ENCODE peak calls at places on chromosomes 7 and 10, in five cellular contexts. P, J, B, D and A are unnamed samples.
A peak's percentile ranks its signal among the peaks of the same experiment; 100 is the strongest.

GRCh38 chr7:88539977-88540376 is 219.5 kb upstream of the ZNF804B start:
- DNase-seq in J (no peak), B (no peak), P (no peak), D (no peak), A (no peak)

GRCh38 chr7:90402785-90403173 is 482 bp upstream of the CLDN12 start:
- DNase-seq in P (no peak), B (no peak), D (no peak), J (no peak), A (no peak)

GRCh38 chr7:151599401-151600227 is 79.9 kb upstream of the RHEB start:
- DNase-seq in J (no peak), D (peak; percentile 68), P (peak; percentile 39), B (no peak), A (no peak)

GRCh38 chr7:140889645-140890044 is 35.1 kb downstream of the BRAF start:
- DNase-seq in B (no peak), J (no peak), D (no peak), P (no peak), A (no peak)

GRCh38 chr7:130210181-130210935 is 2.7 kb downstream of the SSMEM1 start:
- DNase-seq in P (no peak), J (no peak), D (no peak), B (no peak), A (no peak)

GRCh38 chr10:127734753-127735152 is 2.2 kb upstream of the FOXI2 start:
- DNase-seq in J (no peak), D (no peak), B (no peak), P (no peak), A (no peak)

GRCh38 chr10:89085153-89085552 is 94.6 kb downstream of the FAS start:
- DNase-seq in J (no peak), B (no peak), P (no peak), D (no peak), A (no peak)

GRCh38 chr7:85714182-85714581 is 527.3 kb upstream of the SEMA3D start:
- DNase-seq in J (no peak), B (no peak), D (no peak), P (no peak), A (no peak)

GRCh38 chr7:191105-192034 is 1.0 kb upstream of the FAM20C start:
- DNase-seq in D (peak; percentile 81), B (no peak), J (no peak), P (peak; percentile 48), A (peak; percentile 84)

GRCh38 chr7:140027866-140028265 is 34.9 kb downstream of the PARP12 start:
- DNase-seq in B (no peak), D (no peak), J (no peak), P (no peak), A (no peak)

GRCh38 chr7:142804715-142805114 is 33.9 kb downstream of the PRSS2 start:
- DNase-seq in J (no peak), B (no peak), D (peak; percentile 32), P (no peak), A (no peak)

GRCh38 chr10:68330852-68331454 is 911 bp upstream of the HNRNPH3 start:
- DNase-seq in P (peak; percentile 33), B (no peak), J (no peak), D (peak; percentile 60), A (peak; percentile 16)

GRCh38 chr10:9198611-9199010 is 1144.1 kb downstream of the GATA3 start:
- DNase-seq in J (no peak), B (no peak), P (no peak), D (no peak), A (no peak)

GRCh38 chr10:105370697-105371096 is 729.6 kb downstream of the SORCS3 start:
- DNase-seq in D (no peak), B (no peak), P (no peak), J (no peak), A (no peak)

GRCh38 chr7:22858640-22859561 is 36.3 kb upstream of the TOMM7 start:
- DNase-seq in J (no peak), P (no peak), D (no peak), B (peak; percentile 36), A (no peak)

GRCh38 chr7:82443044-82443800 is at the start of gene CACNA2D1:
- DNase-seq in J (peak; percentile 36), B (peak; percentile 49), D (no peak), P (peak; percentile 28), A (peak; percentile 52)

GRCh38 chr10:128456271-128456670 is 330.0 kb upstream of the MKI67 start:
- DNase-seq in B (no peak), J (no peak), P (no peak), D (no peak), A (no peak)

GRCh38 chr7:95246935-95247370 is 77.4 kb downstream of the PON1 start:
- DNase-seq in B (peak; percentile 17), J (peak; percentile 20), P (peak; percentile 29), D (no peak), A (peak; percentile 32)

GRCh38 chr10:130743751-130744191 is 567.8 kb downstream of the TCERG1L start:
- DNase-seq in D (no peak), P (no peak), J (no peak), B (no peak), A (no peak)

GRCh38 chr7:10696064-10696463 is 277.6 kb upstream of the PHF14 start:
- DNase-seq in B (no peak), P (no peak), D (no peak), J (no peak), A (no peak)

GRCh38 chr10:16384064-16384463 is 52.7 kb upstream of the PTER start:
- DNase-seq in P (no peak), B (no peak), J (no peak), D (no peak), A (peak; percentile 73)

GRCh38 chr7:47337531-47337930 is 244.4 kb downstream of the TNS3 start:
- DNase-seq in B (peak; percentile 55), P (peak; percentile 40), D (no peak), J (no peak), A (no peak)

GRCh38 chr7:156459582-156459981 is 181.0 kb upstream of the RNF32 start:
- DNase-seq in P (no peak), B (no peak), J (no peak), D (no peak), A (no peak)

GRCh38 chr7:151256410-151257045 is 8.0 kb upstream of the SMARCD3 start:
- DNase-seq in D (no peak), B (no peak), P (no peak), J (no peak), A (no peak)

GRCh38 chr7:67692425-67692824 is 695.8 kb downstream of the TYW1 start:
- DNase-seq in J (no peak), B (no peak), D (no peak), P (no peak), A (no peak)

GRCh38 chr10:49083256-49083655 is 32.1 kb downstream of the VSTM4 start:
- DNase-seq in B (no peak), J (no peak), D (peak; percentile 59), P (peak; percentile 46), A (no peak)

GRCh38 chr10:112898540-112899395 is 51.3 kb upstream of the TCF7L2 start:
- DNase-seq in B (no peak), J (peak; percentile 76), P (no peak), D (peak; percentile 66), A (peak; percentile 57)

GRCh38 chr10:68156373-68157185 is 47.3 kb downstream of the MYPN start:
- DNase-seq in B (peak; percentile 50), D (no peak), P (peak; percentile 61), J (no peak), A (peak; percentile 62)

GRCh38 chr7:98107313-98107691 is 640 bp downstream of the LMTK2 start:
- DNase-seq in P (no peak), J (peak; percentile 70), B (no peak), D (no peak), A (peak; percentile 27)

GRCh38 chr7:50826371-50827172 is 43.9 kb upstream of the GRB10 start:
- DNase-seq in D (no peak), B (no peak), J (no peak), P (no peak), A (no peak)

GRCh38 chr10:2146079-2146478 is 408.8 kb upstream of the ADARB2 start:
- DNase-seq in D (no peak), P (no peak), B (no peak), J (no peak), A (no peak)

GRCh38 chr10:125146791-125147604 is 13.4 kb downstream of the CTBP2 start:
- DNase-seq in B (peak; percentile 48), P (no peak), D (no peak), J (peak; percentile 57), A (no peak)

GRCh38 chr10:69732826-69733150 is 68.9 kb upstream of the COL13A1 start:
- DNase-seq in P (no peak), J (no peak), B (no peak), D (no peak), A (no peak)

GRCh38 chr10:69730251-69731156 is 71.2 kb upstream of the COL13A1 start:
- DNase-seq in P (peak; percentile 74), D (no peak), B (no peak), J (no peak), A (no peak)

GRCh38 chr10:69731698-69732097 is 70.0 kb upstream of the COL13A1 start:
- DNase-seq in D (no peak), P (no peak), J (no peak), B (no peak), A (no peak)

GRCh38 chr10:69732147-69732825 is 69.4 kb upstream of the COL13A1 start:
- DNase-seq in P (peak; percentile 63), D (no peak), J (no peak), B (no peak), A (no peak)

DNA sequence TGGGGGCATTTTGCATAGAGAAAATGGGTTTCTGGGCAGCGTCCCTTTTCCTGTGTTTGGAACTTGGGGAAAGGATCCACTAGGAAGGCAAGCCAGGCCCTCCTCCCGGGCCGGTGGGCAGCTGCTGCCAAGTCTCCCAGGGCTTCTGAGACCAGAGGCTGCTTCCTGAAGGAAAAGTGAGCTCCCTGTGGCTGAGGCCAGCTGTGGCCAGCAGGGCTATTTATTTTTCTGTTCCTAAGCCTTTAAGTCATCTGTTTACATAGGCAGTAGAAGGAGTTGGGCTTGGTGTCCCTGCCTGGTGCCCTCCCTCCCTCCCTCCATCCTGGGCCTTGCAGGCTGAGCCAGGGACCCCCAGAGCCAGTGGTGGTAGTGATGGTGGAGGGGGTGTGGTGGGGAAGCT is 70.5 kb upstream of the COL13A1 start:
- DNase-seq in D (no peak), J (peak; percentile 43), B (no peak), P (no peak), A (no peak)
- TF ChIP-seq CTCF in D (no peak), J (no peak), B (no peak), P (no peak), A (no peak)

GRCh38 chr10:43691503-43691902 is 42.8 kb upstream of the ZNF32 start:
- DNase-seq in D (no peak), B (no peak), P (no peak), J (no peak), A (no peak)
- TF ChIP-seq CTCF in D (no peak), B (no peak), P (no peak), J (no peak), A (no peak)

GRCh38 chr7:158141806-158142518 is 445.7 kb downstream of the PTPRN2 start:
- DNase-seq in D (no peak), P (no peak), B (no peak), J (no peak), A (no peak)
- TF ChIP-seq CTCF in D (no peak), P (no peak), B (no peak), J (no peak), A (no peak)

DNA sequence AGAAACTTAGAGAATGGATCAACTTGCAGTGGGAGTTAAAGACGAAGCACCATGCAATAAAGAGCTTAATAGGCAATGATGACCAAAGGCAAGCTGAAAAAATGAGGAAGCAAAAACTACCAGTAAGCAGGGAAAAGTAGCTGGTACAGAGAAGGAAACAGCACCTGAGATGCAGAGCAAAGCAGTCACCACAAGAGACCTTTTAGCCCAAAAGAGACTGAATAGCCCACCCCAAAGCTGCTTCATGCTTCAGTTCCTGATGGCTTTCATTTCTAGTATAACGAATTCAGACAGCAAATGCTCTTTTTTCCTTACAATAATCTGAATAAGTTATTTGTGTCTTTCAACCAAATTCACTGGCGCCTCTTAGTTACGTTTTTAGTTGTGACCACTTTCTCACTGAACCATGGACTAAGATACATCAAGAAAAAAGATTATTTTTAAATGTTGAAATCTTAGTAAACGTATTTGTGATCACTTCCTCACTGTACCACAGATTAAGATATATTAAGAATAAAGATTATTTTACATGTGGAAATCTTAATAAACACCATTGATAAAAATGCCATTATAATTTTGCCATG is 76.0 kb downstream of the USP6NL start:
- DNase-seq in P (no peak), B (no peak), D (no peak), J (no peak), A (no peak)
- TF ChIP-seq CTCF in P (no peak), B (no peak), D (no peak), J (no peak), A (no peak)